ENCODE peak calls at places on chromosomes 6 and 20, in seven cellular contexts. K, Q, H, P, V, M and W are unnamed samples.

GRCh38 chr6:34249469-34250370 is 914 bp upstream of the SMIM29 start:
- DNase-seq in K (no peak), Q (no peak), H (no peak), P (no peak), V (no peak), M (no peak), W (no peak)

GRCh38 chr6:3919849-3920248 is 70.7 kb downstream of the FAM50B start:
- DNase-seq in K (no peak), Q (no peak), H (no peak), P (no peak), V (no peak), M (no peak), W (no peak)

GRCh38 chr6:39553811-39554802 is 171.1 kb downstream of the KIF6 start:
- DNase-seq in K (no peak), Q (peak), H (no peak), P (no peak), V (no peak), M (no peak), W (no peak)

GRCh38 chr6:116536216-116536621 is 9.3 kb downstream of the TRAPPC3L start:
- DNase-seq in K (no peak), Q (peak), H (no peak), P (peak), V (peak), M (peak), W (no peak)

GRCh38 chr20:30168025-30168799 is 1089.3 kb upstream of the DEFB115 start:
- DNase-seq in K (no peak), Q (no peak), H (no peak), P (no peak), V (no peak), M (no peak), W (no peak)

GRCh38 chr20:18719426-18719825 is 94.2 kb upstream of the SCP2D1 start:
- DNase-seq in K (peak), Q (peak), H (no peak), P (no peak), V (no peak), M (no peak), W (no peak)

GRCh38 chr20:50395258-50395729 is 114.9 kb upstream of the PTPN1 start:
- DNase-seq in K (no peak), Q (peak), H (peak), P (peak), V (peak), M (no peak), W (peak)

GRCh38 chr20:48338717-48339116 is 489.1 kb downstream of the PREX1 start:
- DNase-seq in K (no peak), Q (peak), H (no peak), P (no peak), V (no peak), M (no peak), W (no peak)

GRCh38 chr6:39086294-39086693 is 28.7 kb downstream of the SAYSD1 start:
- DNase-seq in K (no peak), Q (no peak), H (no peak), P (no peak), V (no peak), M (no peak), W (no peak)

GRCh38 chr6:142856857-142857608 is 87.9 kb downstream of the HIVEP2 start:
- DNase-seq in K (no peak), Q (no peak), H (no peak), P (no peak), V (no peak), M (peak), W (no peak)